ENCODE peak calls at places on chromosomes 16 and 17, in nine cellular contexts. Z, E, F, L, Q, P, T, A and K are unnamed samples.

GRCh38 chr17:37067555-37068111 is 118.9 kb downstream of the AATF start:
- DNase-seq in Z (peak), E (peak), F (peak), L (no peak), Q (no peak), P (no peak), T (peak), A (peak), K (no peak)

GRCh38 chr16:11955713-11956123 is 9.3 kb upstream of the TNFRSF17 start:
- DNase-seq in Z (no peak), E (no peak), F (peak), L (no peak), Q (no peak), P (no peak), T (peak), A (peak), K (no peak)

GRCh38 chr17:78415821-78416301 is 37.4 kb downstream of the PGS1 start:
- DNase-seq in Z (no peak), E (no peak), F (no peak), L (no peak), Q (no peak), P (no peak), T (no peak), A (no peak), K (no peak)

GRCh38 chr16:89525146-89525913 is 17.1 kb downstream of the SPG7 start:
- DNase-seq in Z (no peak), E (peak), F (no peak), L (peak), Q (no peak), P (no peak), T (no peak), A (no peak), K (no peak)

GRCh38 chr17:10527419-10527818 is 9.1 kb upstream of the MYH1 start:
- DNase-seq in Z (no peak), E (no peak), F (no peak), L (no peak), Q (no peak), P (no peak), T (no peak), A (no peak), K (no peak)

GRCh38 chr16:10992797-10993196 is 48.4 kb downstream of the CLEC16A start:
- DNase-seq in Z (no peak), E (no peak), F (no peak), L (no peak), Q (no peak), P (no peak), T (peak), A (peak), K (no peak)

GRCh38 chr17:77107506-77108433 is 33.0 kb upstream of the SEC14L1 start:
- DNase-seq in Z (no peak), E (no peak), F (no peak), L (no peak), Q (peak), P (no peak), T (no peak), A (no peak), K (peak)

GRCh38 chr16:19853973-19854876 is 30.4 kb downstream of the GPRC5B start:
- DNase-seq in Z (no peak), E (no peak), F (no peak), L (no peak), Q (no peak), P (no peak), T (no peak), A (no peak), K (no peak)

GRCh38 chr16:31708348-31708747 is 165.3 kb upstream of the ZNF267 start:
- DNase-seq in Z (no peak), E (no peak), F (no peak), L (no peak), Q (no peak), P (no peak), T (no peak), A (no peak), K (no peak)

GRCh38 chr17:19322861-19323260 is 39.7 kb downstream of the B9D1 start:
- DNase-seq in Z (no peak), E (no peak), F (no peak), L (no peak), Q (no peak), P (no peak), T (no peak), A (no peak), K (no peak)

GRCh38 chr17:50584749-50585148 is 24.2 kb downstream of the CACNA1G start:
- DNase-seq in Z (no peak), E (no peak), F (no peak), L (no peak), Q (no peak), P (no peak), T (no peak), A (peak), K (no peak)

GRCh38 chr17:40348136-40348504 is 16.4 kb downstream of the GJD3 start:
- DNase-seq in Z (no peak), E (no peak), F (no peak), L (no peak), Q (no peak), P (no peak), T (no peak), A (no peak), K (no peak)

GRCh38 chr16:49455181-49455990 is 81.8 kb downstream of the C16orf78 start:
- DNase-seq in Z (no peak), E (no peak), F (no peak), L (no peak), Q (no peak), P (no peak), T (no peak), A (no peak), K (no peak)

GRCh38 chr17:1485311-1485747 is 7.2 kb downstream of the MYO1C start:
- DNase-seq in Z (peak), E (peak), F (no peak), L (peak), Q (no peak), P (peak), T (no peak), A (no peak), K (no peak)

GRCh38 chr17:45370949-45371413 is 54.2 kb upstream of the MAP3K14 start:
- DNase-seq in Z (no peak), E (no peak), F (no peak), L (no peak), Q (no peak), P (no peak), T (no peak), A (peak), K (peak)

GRCh38 chr16:67412294-67412693 is 4.0 kb downstream of the ZDHHC1 start:
- DNase-seq in Z (no peak), E (no peak), F (no peak), L (no peak), Q (no peak), P (no peak), T (no peak), A (no peak), K (no peak)

GRCh38 chr17:17365476-17366110 is 62.4 kb downstream of the NT5M start:
- DNase-seq in Z (no peak), E (no peak), F (no peak), L (no peak), Q (no peak), P (no peak), T (no peak), A (no peak), K (no peak)

GRCh38 chr17:46877466-46877865 is 26.1 kb downstream of the WNT9B start:
- DNase-seq in Z (no peak), E (peak), F (no peak), L (no peak), Q (no peak), P (no peak), T (no peak), A (no peak), K (no peak)

GRCh38 chr16:16109453-16110110 is 113.7 kb downstream of the ABCC6 start:
- DNase-seq in Z (peak), E (no peak), F (no peak), L (no peak), Q (no peak), P (no peak), T (no peak), A (no peak), K (no peak)

DNA sequence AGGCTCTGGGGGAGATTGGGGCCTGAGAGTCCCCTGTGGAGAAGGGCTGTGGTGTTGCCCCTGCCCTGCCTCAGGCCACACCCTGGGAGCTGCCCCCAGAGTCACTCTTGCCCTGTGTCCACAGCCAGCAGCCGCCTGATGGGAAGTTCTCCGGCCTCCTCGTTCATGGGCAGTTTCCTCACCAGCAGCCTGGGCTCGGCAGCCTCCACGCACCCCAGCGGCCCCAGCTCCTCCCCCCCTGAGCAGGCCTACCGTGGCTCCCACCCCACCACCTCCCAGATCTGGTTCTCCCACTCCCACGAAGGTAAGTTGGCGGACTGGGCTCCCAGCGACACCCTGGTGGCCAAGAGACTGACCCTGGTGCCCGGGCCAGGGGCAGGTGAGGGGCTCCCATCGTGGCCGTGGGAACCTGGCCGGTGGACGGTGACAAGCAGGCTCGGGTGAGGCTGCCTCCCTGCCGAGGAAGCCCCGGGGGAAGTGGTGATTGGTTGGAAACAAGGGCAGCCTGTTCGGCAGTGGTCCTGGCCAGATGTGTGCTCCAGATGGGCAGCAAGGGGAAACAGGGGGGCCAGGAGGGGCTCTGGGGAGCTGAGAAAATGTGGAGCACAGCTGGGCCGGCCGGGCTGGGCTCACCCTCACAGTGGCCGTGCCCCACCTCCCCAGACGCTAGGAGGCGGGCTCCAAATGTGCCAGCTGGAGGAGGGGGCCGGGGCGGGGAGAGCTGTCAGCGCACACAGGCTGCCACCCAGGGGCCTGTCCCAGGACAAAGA is 31.6 kb downstream of the BAHCC1 start:
- DNase-seq in Z (no peak), E (no peak), F (no peak), L (no peak), Q (no peak), P (no peak), T (no peak), A (no peak), K (no peak)
- TF ChIP-seq CTCF in Z (no peak), E (no peak), F (no peak), L (no peak), Q (no peak), P (no peak), T (no peak), A (no peak), K (no peak)

GRCh38 chr16:85720319-85720637 is 30.6 kb downstream of the C16orf74 start:
- DNase-seq in Z (no peak), E (no peak), F (no peak), L (no peak), Q (no peak), P (no peak), T (no peak), A (peak), K (no peak)

GRCh38 chr16:85719605-85720318 is 31.0 kb upstream of the GINS2 start:
- DNase-seq in Z (no peak), E (no peak), F (no peak), L (no peak), Q (no peak), P (no peak), T (no peak), A (no peak), K (no peak)

GRCh38 chr16:85718153-85718477 is 29.4 kb upstream of the GINS2 start:
- DNase-seq in Z (no peak), E (no peak), F (no peak), L (no peak), Q (no peak), P (no peak), T (no peak), A (no peak), K (no peak)

GRCh38 chr16:85717393-85718152 is 28.8 kb upstream of the GINS2 start:
- DNase-seq in Z (peak), E (peak), F (peak), L (peak), Q (peak), P (peak), T (no peak), A (no peak), K (peak)

GRCh38 chr16:85718682-85719081 is 29.9 kb upstream of the GINS2 start:
- DNase-seq in Z (no peak), E (no peak), F (no peak), L (peak), Q (peak), P (peak), T (no peak), A (peak), K (peak)
- TF ChIP-seq CTCF in Z (peak), E (peak), F (peak), L (peak), Q (peak), P (peak), T (peak), A (peak), K (no peak)

GRCh38 chr16:84088695-84089395 is 27.9 kb downstream of the MBTPS1 start:
- DNase-seq in Z (no peak), E (peak), F (no peak), L (no peak), Q (peak), P (no peak), T (no peak), A (no peak), K (peak)
- TF ChIP-seq CTCF in Z (no peak), E (peak), F (no peak), L (no peak), Q (peak), P (no peak), T (no peak), A (peak), K (no peak)

DNA sequence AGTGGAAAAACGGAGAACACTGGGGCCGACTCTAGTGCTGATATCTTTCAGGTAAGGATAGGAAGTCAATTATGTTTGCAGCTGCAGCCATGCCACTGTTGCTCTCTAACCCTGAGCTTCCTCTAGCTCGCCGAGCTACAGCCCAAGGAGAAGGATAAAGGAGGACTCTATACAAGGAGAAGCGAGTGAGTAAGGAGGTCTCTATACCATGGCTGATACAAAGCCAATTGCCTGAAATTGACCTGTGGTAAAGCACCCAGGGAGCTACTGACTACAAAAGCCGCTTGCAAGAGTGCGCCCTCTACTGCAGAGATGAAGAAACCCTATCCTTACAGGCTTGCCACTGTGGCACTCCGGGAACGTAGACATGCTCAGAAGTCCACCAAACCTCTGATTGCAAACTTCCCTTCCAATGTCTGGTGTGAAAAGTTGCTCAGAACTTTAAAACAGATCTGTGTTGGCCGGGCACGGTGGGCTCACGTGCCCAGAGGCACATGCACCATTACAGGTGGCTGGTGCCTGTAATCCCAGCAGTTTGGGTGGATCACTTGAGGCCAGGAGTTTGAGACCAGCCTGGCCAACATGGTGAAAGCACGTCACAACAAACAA is 10.8 kb upstream of the SLC46A1 start:
- DNase-seq in Z (peak), E (no peak), F (peak), L (peak), Q (no peak), P (peak), T (peak), A (peak), K (peak)
- TF ChIP-seq CTCF in Z (peak), E (peak), F (peak), L (peak), Q (peak), P (peak), T (peak), A (peak), K (peak)